ENCODE peak calls at places on chromosomes 7 and 10, in six cellular contexts. W is H1, O is H9, Y is GM23338, U is spleen, I is adrenal gland. V is an unnamed sample.

GRCh38 chr10:123147635-123148413 is at the start of gene HMX2:
- DNase-seq in Y (peak), U (peak), O (peak), W (peak), I (no peak), V (no peak)

GRCh38 chr10:43857206-43857952 is 208.7 kb upstream of the ZNF32 start:
- DNase-seq in Y (no peak), I (no peak), W (peak), O (no peak), U (peak), V (peak)

GRCh38 chr10:49175587-49176309 is 12.4 kb downstream of the TMEM273 start:
- DNase-seq in Y (no peak), W (no peak), I (no peak), O (no peak), U (peak), V (no peak)

GRCh38 chr10:117374506-117375359 is 507 bp downstream of the PDZD8 start:
- DNase-seq in I (peak), W (peak), Y (peak), O (peak), U (peak), V (peak)

GRCh38 chr7:74002474-74003017 is 25.4 kb upstream of the ELN start:
- DNase-seq in O (no peak), W (no peak), U (peak), Y (no peak), I (peak), V (peak)

GRCh38 chr7:54859066-54859465 is 100.1 kb upstream of the SEC61G start:
- DNase-seq in U (no peak), Y (no peak), I (no peak), O (no peak), W (no peak), V (no peak)

GRCh38 chr7:149454750-149455149 is 6.1 kb downstream of the ZNF777 start:
- DNase-seq in U (peak), W (peak), Y (no peak), O (no peak), I (no peak), V (no peak)

GRCh38 chr10:8280946-8281345 is 226.5 kb downstream of the GATA3 start:
- DNase-seq in I (no peak), O (no peak), W (no peak), U (no peak), Y (no peak), V (no peak)

GRCh38 chr10:53716156-53716555 is 943.6 kb upstream of the MBL2 start:
- DNase-seq in Y (no peak), I (no peak), U (no peak), O (no peak), W (no peak), V (no peak)

GRCh38 chr7:39621784-39622411 is 1.5 kb upstream of the RALA start:
- DNase-seq in U (no peak), I (no peak), W (no peak), Y (no peak), O (no peak), V (no peak)

GRCh38 chr10:127464561-127464960 is 84.5 kb upstream of the NPS start:
- DNase-seq in O (no peak), U (no peak), W (no peak), I (no peak), Y (no peak), V (no peak)

GRCh38 chr7:42144253-42145002 is 92.6 kb downstream of the GLI3 start:
- DNase-seq in U (no peak), O (no peak), I (no peak), W (peak), Y (no peak), V (no peak)

GRCh38 chr7:151764056-151764920 is 112.6 kb downstream of the PRKAG2 start:
- DNase-seq in O (no peak), U (peak), W (no peak), I (no peak), Y (no peak), V (no peak)

GRCh38 chr7:95725170-95725569 is 47.2 kb upstream of the DYNC1I1 start:
- DNase-seq in Y (peak), W (no peak), I (no peak), U (no peak), O (no peak), V (peak)

GRCh38 chr10:119759832-119760231 is 34.0 kb downstream of the INPP5F start:
- DNase-seq in W (no peak), U (no peak), O (no peak), Y (no peak), I (no peak), V (no peak)

GRCh38 chr7:151452680-151453325 is 12.9 kb upstream of the CRYGN start:
- DNase-seq in I (no peak), W (no peak), O (no peak), U (peak), Y (no peak), V (no peak)

GRCh38 chr7:38382627-38383026 is 109.2 kb upstream of the TARP start:
- DNase-seq in I (no peak), U (no peak), O (no peak), Y (no peak), W (no peak), V (peak)

GRCh38 chr7:151379534-151380198 is 30.2 kb downstream of the WDR86 start:
- DNase-seq in O (peak), U (peak), W (no peak), I (no peak), Y (peak), V (no peak)

GRCh38 chr10:110872984-110873569 is 1.3 kb downstream of the PDCD4 start:
- DNase-seq in Y (no peak), U (no peak), I (no peak), O (no peak), W (no peak), V (no peak)

GRCh38 chr7:26681819-26682418 is 182.5 kb downstream of the SKAP2 start:
- DNase-seq in O (no peak), I (no peak), Y (peak), U (no peak), W (no peak), V (peak)

GRCh38 chr7:66150471-66150870 is 35.8 kb downstream of the CRCP start:
- DNase-seq in W (no peak), I (peak), O (no peak), U (no peak), Y (no peak), V (peak)

DNA sequence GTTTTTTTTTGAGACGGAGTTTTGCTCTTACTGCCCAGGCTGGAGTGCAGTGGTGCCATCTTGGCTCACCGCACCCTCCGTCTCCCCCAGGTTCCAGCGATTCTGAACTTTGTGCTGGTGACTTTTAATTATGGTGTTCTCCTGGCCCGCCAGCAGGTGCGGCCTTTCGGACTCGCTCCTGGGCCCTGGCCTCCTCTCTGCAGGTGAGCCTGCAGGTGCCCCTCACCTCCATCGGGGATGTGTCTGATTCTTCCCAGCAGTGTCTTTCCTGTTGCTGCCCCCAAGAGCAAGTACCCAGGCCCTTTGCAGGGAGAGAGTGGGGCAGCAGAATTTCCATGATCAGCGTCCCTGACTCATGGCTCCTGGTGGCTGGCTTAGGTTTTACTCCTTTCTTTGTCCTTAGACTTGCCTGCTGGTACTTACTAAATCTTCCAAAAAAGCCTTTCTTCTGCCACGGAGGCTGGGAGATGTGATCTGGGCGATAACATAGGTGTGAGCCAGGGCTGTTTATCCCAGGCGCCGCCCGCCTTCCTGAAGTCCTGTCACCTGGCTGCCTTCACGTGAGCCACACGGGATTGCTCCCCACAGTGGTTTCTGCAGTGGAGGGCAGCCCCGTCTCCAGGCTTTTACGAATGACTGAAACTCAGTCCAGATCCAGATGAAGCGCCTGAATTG is 10.7 kb downstream of the WIPI2 start:
- DNase-seq in U (peak), W (no peak), I (no peak), O (no peak), Y (peak), V (no peak)
- TF ChIP-seq CTCF in U (no peak), W (no peak), I (no peak), O (peak), Y (peak), V (no peak)

GRCh38 chr10:98745645-98746044 is 298.9 kb upstream of the HPS1 start:
- DNase-seq in U (no peak), W (no peak), Y (peak), I (no peak), O (no peak), V (no peak)

DNA sequence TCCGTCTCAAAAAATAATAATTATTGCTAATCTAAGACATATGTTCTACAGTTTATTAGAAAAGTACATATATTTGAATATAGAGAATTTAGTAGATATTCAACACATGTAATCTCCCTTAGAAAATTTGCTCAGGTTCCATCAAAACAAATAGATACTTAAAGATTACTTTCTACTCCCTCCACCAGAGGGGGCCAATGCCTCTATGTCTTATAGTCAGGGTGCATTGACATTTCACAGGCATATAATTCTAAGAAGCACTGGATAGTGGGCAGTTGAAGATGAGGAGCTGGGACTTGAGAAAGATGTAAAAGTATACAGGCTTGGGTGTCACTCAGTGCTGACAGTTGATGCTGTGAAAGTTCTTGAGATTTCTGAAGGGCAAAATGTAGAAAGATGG is 301.6 kb upstream of the HPS1 start:
- DNase-seq in U (no peak), Y (peak), W (peak), I (no peak), O (peak), V (peak)
- TF ChIP-seq CTCF in U (no peak), Y (peak), W (no peak), I (peak), O (peak), V (peak)

GRCh38 chr7:30026229-30027064 is at the start of gene FKBP14:
- DNase-seq in W (peak), Y (peak), O (peak), U (peak), I (peak), V (peak)
- TF ChIP-seq CTCF in W (no peak), Y (no peak), O (no peak), U (peak), I (no peak), V (no peak)

GRCh38 chr7:117673839-117674238 is 194.0 kb downstream of the CFTR start:
- DNase-seq in W (no peak), O (no peak), I (no peak), Y (no peak), U (no peak), V (peak)
- TF ChIP-seq CTCF in W (no peak), O (peak), I (peak), Y (no peak), U (no peak), V (peak)

GRCh38 chr7:31815796-31816195 is 128.8 kb downstream of the PPP1R17 start:
- DNase-seq in W (no peak), Y (no peak), O (no peak), I (no peak), U (no peak), V (no peak)

GRCh38 chr7:31816810-31817209 is 129.8 kb downstream of the PPP1R17 start:
- DNase-seq in W (no peak), U (no peak), Y (no peak), I (no peak), O (no peak), V (no peak)

GRCh38 chr7:31811650-31812461 is 124.8 kb downstream of the PPP1R17 start:
- DNase-seq in I (peak), U (no peak), O (no peak), W (no peak), Y (no peak), V (peak)

GRCh38 chr7:31819031-31819430 is 132.0 kb downstream of the PPP1R17 start:
- DNase-seq in U (no peak), O (no peak), I (no peak), W (no peak), Y (no peak), V (no peak)

DNA sequence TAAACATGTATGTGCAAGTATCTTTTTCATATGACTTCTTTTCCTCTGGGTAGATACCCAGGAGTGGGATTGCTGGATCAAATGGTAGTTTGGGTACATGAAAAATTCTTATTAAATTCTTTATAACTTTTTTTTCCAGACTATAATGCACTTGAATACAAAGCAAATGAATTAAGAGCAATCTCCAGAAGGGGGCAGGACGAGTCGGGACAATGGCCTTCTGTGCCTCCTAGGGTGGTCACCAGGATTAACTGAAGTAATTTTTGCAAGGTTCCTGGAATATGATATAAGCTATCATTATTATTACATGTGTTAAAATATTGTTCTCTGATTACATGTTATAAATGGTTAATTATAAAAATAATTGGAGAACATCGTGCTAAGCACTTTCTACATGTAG is 127.2 kb downstream of the PPP1R17 start:
- DNase-seq in I (no peak), O (no peak), U (no peak), Y (peak), W (no peak), V (peak)
- TF ChIP-seq CTCF in I (no peak), O (peak), U (no peak), Y (peak), W (peak), V (peak)

DNA sequence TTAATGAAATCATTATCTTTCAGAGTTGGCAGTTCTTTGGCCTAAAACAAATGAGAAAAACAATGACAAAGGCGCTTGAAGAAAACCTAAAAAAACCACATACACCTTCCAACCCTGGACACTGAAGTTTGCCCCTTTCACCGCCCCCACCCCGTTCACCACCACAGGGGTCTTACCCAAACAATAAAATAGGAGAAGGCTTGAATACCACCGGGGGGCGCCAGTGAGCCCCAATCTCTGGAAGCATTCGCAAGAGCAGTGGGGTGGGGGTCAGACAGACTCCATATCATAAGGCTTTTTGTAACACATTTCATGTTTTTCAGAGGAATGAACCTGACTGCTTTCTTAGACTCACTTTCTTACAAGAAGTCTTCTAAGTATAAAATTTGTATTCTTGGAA is 163.6 kb downstream of the PIP4K2A start:
- DNase-seq in O (peak), I (no peak), U (peak), Y (peak), W (peak), V (peak)
- TF ChIP-seq CTCF in O (peak), I (peak), U (peak), Y (peak), W (peak), V (peak)

GRCh38 chr7:126996659-126997058 is 256.1 kb downstream of the GRM8 start:
- DNase-seq in W (no peak), I (no peak), Y (no peak), U (no peak), O (no peak), V (no peak)
- TF ChIP-seq CTCF in W (no peak), I (no peak), Y (no peak), U (no peak), O (no peak), V (no peak)

V was measured in MCF 10A.